ENCODE peak calls at places on chromosomes 4 and X, in six cellular contexts. One of them, this sample, is unnamed.

GRCh38 chr4:118729287-118730286 is 44.4 kb downstream of the METTL14 start:
- DNase-seq in bronchial epithelial cell: peak
- DNase-seq in dorsolateral prefrontal cortex: no peak
- DNase-seq in WTC11: no peak
- DNase-seq in neural crest cell: no peak
- DNase-seq in right lobe of liver: no peak
- DNase-seq in this sample: peak

GRCh38 chr4:16550488-16550980 is 324.3 kb upstream of the TAPT1 start:
- DNase-seq in bronchial epithelial cell: no peak
- DNase-seq in dorsolateral prefrontal cortex: no peak
- DNase-seq in WTC11: no peak
- DNase-seq in neural crest cell: no peak
- DNase-seq in right lobe of liver: no peak
- DNase-seq in this sample: no peak

GRCh38 chrX:129649268-129650182 is 5.2 kb downstream of the APLN start:
- DNase-seq in bronchial epithelial cell: no peak
- DNase-seq in dorsolateral prefrontal cortex: no peak
- DNase-seq in WTC11: no peak
- DNase-seq in neural crest cell: no peak
- DNase-seq in right lobe of liver: no peak
- DNase-seq in this sample: no peak

GRCh38 chr4:48127231-48127881 is 6.7 kb downstream of the TXK start:
- DNase-seq in bronchial epithelial cell: no peak
- DNase-seq in dorsolateral prefrontal cortex: no peak
- DNase-seq in WTC11: no peak
- DNase-seq in neural crest cell: no peak
- DNase-seq in right lobe of liver: no peak
- DNase-seq in this sample: no peak

GRCh38 chr4:78776031-78776728 is at the start of gene BMP2K:
- DNase-seq in bronchial epithelial cell: peak
- DNase-seq in dorsolateral prefrontal cortex: peak
- DNase-seq in WTC11: peak
- DNase-seq in neural crest cell: peak
- DNase-seq in right lobe of liver: peak
- DNase-seq in this sample: no peak

GRCh38 chrX:7801706-7802105 is 41.3 kb upstream of the VCX start:
- DNase-seq in bronchial epithelial cell: no peak
- DNase-seq in dorsolateral prefrontal cortex: no peak
- DNase-seq in WTC11: no peak
- DNase-seq in neural crest cell: no peak
- DNase-seq in right lobe of liver: no peak
- DNase-seq in this sample: no peak

GRCh38 chr4:10276152-10276551 is 159.6 kb upstream of the WDR1 start:
- DNase-seq in bronchial epithelial cell: no peak
- DNase-seq in dorsolateral prefrontal cortex: no peak
- DNase-seq in WTC11: no peak
- DNase-seq in neural crest cell: no peak
- DNase-seq in right lobe of liver: no peak
- DNase-seq in this sample: no peak

GRCh38 chrX:103626855-103627254 is 1.9 kb upstream of the TCEAL1 start:
- DNase-seq in bronchial epithelial cell: peak
- DNase-seq in dorsolateral prefrontal cortex: no peak
- DNase-seq in WTC11: no peak
- DNase-seq in neural crest cell: no peak
- DNase-seq in right lobe of liver: no peak
- DNase-seq in this sample: no peak

GRCh38 chrX:43693602-43694406 is 37.7 kb downstream of the MAOA start:
- DNase-seq in bronchial epithelial cell: peak
- DNase-seq in dorsolateral prefrontal cortex: no peak
- DNase-seq in WTC11: no peak
- DNase-seq in neural crest cell: no peak
- DNase-seq in right lobe of liver: peak
- DNase-seq in this sample: no peak

GRCh38 chrX:55490974-55491373 is 1.3 kb upstream of the USP51 start:
- DNase-seq in bronchial epithelial cell: no peak
- DNase-seq in dorsolateral prefrontal cortex: no peak
- DNase-seq in WTC11: no peak
- DNase-seq in neural crest cell: no peak
- DNase-seq in right lobe of liver: peak
- DNase-seq in this sample: no peak

GRCh38 chr4:102994803-102995202 is 24.7 kb downstream of the SLC9B1 start:
- DNase-seq in bronchial epithelial cell: peak
- DNase-seq in dorsolateral prefrontal cortex: no peak
- DNase-seq in WTC11: no peak
- DNase-seq in neural crest cell: no peak
- DNase-seq in right lobe of liver: no peak
- DNase-seq in this sample: no peak

GRCh38 chr4:987689-988513 is 1.1 kb downstream of the IDUA start:
- DNase-seq in bronchial epithelial cell: no peak
- DNase-seq in dorsolateral prefrontal cortex: no peak
- DNase-seq in WTC11: no peak
- DNase-seq in neural crest cell: no peak
- DNase-seq in right lobe of liver: no peak
- DNase-seq in this sample: no peak

GRCh38 chr4:98416844-98417243 is 155.7 kb downstream of the RAP1GDS1 start:
- DNase-seq in bronchial epithelial cell: no peak
- DNase-seq in dorsolateral prefrontal cortex: no peak
- DNase-seq in WTC11: no peak
- DNase-seq in neural crest cell: no peak
- DNase-seq in right lobe of liver: no peak
- DNase-seq in this sample: no peak

GRCh38 chr4:67713531-67714247 is 12.7 kb upstream of the UBA6 start:
- DNase-seq in bronchial epithelial cell: peak
- DNase-seq in dorsolateral prefrontal cortex: no peak
- DNase-seq in WTC11: no peak
- DNase-seq in neural crest cell: no peak
- DNase-seq in right lobe of liver: no peak
- DNase-seq in this sample: no peak

GRCh38 chr4:94434505-94434904 is 17.2 kb upstream of the PDLIM5 start:
- DNase-seq in bronchial epithelial cell: no peak
- DNase-seq in dorsolateral prefrontal cortex: no peak
- DNase-seq in WTC11: no peak
- DNase-seq in neural crest cell: no peak
- DNase-seq in right lobe of liver: no peak
- DNase-seq in this sample: no peak

GRCh38 chrX:120999413-120999812 is 13.9 kb upstream of the CT47A1 start:
- DNase-seq in bronchial epithelial cell: no peak
- DNase-seq in dorsolateral prefrontal cortex: no peak
- DNase-seq in WTC11: no peak
- DNase-seq in neural crest cell: no peak
- DNase-seq in right lobe of liver: no peak
- DNase-seq in this sample: no peak

GRCh38 chrX:121000589-121000988 is 15.0 kb upstream of the CT47A1 start:
- DNase-seq in bronchial epithelial cell: peak
- DNase-seq in dorsolateral prefrontal cortex: no peak
- DNase-seq in WTC11: no peak
- DNase-seq in neural crest cell: no peak
- DNase-seq in right lobe of liver: no peak
- DNase-seq in this sample: no peak
- TF ChIP-seq CTCF in bronchial epithelial cell: peak
- TF ChIP-seq CTCF in dorsolateral prefrontal cortex: peak
- TF ChIP-seq CTCF in WTC11: no peak
- TF ChIP-seq CTCF in neural crest cell: peak
- TF ChIP-seq CTCF in right lobe of liver: peak
- TF ChIP-seq CTCF in this sample: peak

DNA sequence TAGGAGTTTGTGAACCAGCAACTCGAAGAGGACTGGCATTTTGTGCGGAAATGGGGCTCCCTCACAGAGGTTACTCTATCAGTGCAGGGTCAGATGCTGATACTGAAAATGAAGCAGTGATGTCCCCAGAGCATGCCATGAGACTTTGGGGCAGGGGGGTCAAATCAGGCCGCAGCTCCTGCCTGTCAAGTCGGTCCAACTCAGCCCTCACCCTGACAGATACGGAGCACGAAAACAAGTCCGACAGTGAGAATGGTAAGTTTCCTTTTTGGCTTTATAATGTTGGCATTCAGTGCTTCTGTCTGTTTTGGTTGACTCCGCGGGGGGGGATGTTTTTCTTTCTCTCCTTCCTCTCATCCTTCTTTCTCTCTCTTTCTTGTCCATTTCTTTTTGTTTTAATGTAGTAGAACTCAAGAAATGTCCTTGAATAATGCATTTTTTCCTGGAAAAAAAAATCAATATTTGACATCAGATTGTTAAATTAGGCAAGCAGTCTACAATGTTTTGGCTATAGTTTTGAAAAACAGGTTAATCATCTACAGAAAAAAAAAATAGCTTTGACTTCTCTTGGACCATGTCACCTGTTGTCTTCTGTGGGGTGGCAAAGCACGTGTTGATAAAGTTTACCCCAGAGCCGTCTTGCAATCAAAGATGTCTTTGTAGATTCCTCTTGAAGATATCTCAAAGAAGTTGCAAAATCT is 103.6 kb downstream of the TENM3 start:
- DNase-seq in bronchial epithelial cell: no peak
- DNase-seq in dorsolateral prefrontal cortex: no peak
- DNase-seq in WTC11: no peak
- DNase-seq in neural crest cell: no peak
- DNase-seq in right lobe of liver: peak
- DNase-seq in this sample: no peak
- TF ChIP-seq CTCF in bronchial epithelial cell: no peak
- TF ChIP-seq CTCF in dorsolateral prefrontal cortex: no peak
- TF ChIP-seq CTCF in WTC11: no peak
- TF ChIP-seq CTCF in neural crest cell: no peak
- TF ChIP-seq CTCF in right lobe of liver: no peak
- TF ChIP-seq CTCF in this sample: no peak

GRCh38 chr4:14149469-14150030 is 522.0 kb upstream of the BOD1L1 start:
- DNase-seq in bronchial epithelial cell: no peak
- DNase-seq in dorsolateral prefrontal cortex: no peak
- DNase-seq in WTC11: no peak
- DNase-seq in neural crest cell: no peak
- DNase-seq in right lobe of liver: no peak
- DNase-seq in this sample: no peak

DNA sequence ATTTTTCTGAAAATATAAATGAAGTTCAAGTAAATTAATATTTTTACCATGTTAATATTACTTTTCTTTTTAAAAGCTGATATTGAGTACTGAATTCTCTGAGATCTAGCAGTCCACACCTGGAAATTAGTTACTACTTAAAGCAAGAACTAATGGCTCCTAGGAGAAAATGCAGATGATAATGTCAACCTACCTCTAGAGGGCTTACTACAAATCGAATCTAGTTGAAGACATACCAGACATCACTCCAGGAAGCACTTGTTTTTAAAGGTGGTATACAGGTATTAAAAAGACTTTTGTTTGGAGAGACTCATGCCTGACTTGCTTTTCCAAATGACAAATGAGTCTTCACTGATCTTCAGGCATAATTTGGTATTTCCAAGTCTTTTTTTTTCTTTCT is 516.4 kb upstream of the BOD1L1 start:
- DNase-seq in bronchial epithelial cell: peak
- DNase-seq in dorsolateral prefrontal cortex: no peak
- DNase-seq in WTC11: no peak
- DNase-seq in neural crest cell: no peak
- DNase-seq in right lobe of liver: no peak
- DNase-seq in this sample: no peak
- TF ChIP-seq CTCF in bronchial epithelial cell: no peak
- TF ChIP-seq CTCF in dorsolateral prefrontal cortex: no peak
- TF ChIP-seq CTCF in WTC11: no peak
- TF ChIP-seq CTCF in neural crest cell: peak
- TF ChIP-seq CTCF in right lobe of liver: no peak
- TF ChIP-seq CTCF in this sample: no peak

DNA sequence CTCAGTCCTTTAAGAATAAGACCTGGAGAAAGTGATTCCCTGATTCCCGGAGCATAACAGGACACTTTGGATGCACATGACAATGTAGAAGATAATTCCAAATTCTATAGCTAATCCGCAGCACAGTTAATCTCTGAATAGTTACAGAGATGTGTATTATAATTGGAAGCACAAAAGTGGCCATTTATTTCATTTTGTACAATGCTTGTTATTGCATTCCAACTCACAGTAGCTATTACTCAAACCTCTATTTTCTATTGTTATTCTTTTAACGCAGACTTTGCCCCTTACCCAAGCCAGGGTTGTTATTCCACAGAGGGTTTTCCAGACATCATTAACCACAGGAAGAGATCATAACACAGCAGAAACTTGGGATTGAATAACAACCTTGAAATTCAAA is 984.1 kb upstream of the TENM3 start:
- DNase-seq in bronchial epithelial cell: no peak
- DNase-seq in dorsolateral prefrontal cortex: no peak
- DNase-seq in WTC11: no peak
- DNase-seq in neural crest cell: no peak
- DNase-seq in right lobe of liver: no peak
- DNase-seq in this sample: no peak
- TF ChIP-seq CTCF in bronchial epithelial cell: no peak
- TF ChIP-seq CTCF in dorsolateral prefrontal cortex: no peak
- TF ChIP-seq CTCF in WTC11: no peak
- TF ChIP-seq CTCF in neural crest cell: no peak
- TF ChIP-seq CTCF in right lobe of liver: no peak
- TF ChIP-seq CTCF in this sample: no peak

DNA sequence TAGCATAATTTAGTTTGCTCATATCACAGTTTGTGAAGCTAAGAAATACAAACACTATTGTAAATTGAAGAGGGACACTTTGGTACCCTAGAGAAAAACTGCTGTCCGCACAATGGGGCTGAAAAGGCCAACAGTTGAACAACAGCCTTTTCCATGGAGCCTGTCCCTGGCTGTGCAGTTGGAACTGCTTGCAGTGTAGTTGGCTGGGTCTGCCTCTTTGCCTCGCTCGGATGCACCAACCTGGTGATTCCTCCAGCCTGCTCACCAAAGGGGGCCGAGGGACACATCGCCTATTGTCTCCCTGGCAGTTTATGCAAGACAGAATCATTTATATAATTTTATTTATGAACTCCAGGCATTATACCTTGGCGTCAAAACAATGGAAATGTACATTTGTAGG is 16.5 kb upstream of the GALNT7 start:
- DNase-seq in bronchial epithelial cell: no peak
- DNase-seq in dorsolateral prefrontal cortex: no peak
- DNase-seq in WTC11: peak
- DNase-seq in neural crest cell: no peak
- DNase-seq in right lobe of liver: no peak
- DNase-seq in this sample: no peak
- TF ChIP-seq CTCF in bronchial epithelial cell: no peak
- TF ChIP-seq CTCF in dorsolateral prefrontal cortex: no peak
- TF ChIP-seq CTCF in WTC11: no peak
- TF ChIP-seq CTCF in neural crest cell: no peak
- TF ChIP-seq CTCF in right lobe of liver: no peak
- TF ChIP-seq CTCF in this sample: no peak

DNA sequence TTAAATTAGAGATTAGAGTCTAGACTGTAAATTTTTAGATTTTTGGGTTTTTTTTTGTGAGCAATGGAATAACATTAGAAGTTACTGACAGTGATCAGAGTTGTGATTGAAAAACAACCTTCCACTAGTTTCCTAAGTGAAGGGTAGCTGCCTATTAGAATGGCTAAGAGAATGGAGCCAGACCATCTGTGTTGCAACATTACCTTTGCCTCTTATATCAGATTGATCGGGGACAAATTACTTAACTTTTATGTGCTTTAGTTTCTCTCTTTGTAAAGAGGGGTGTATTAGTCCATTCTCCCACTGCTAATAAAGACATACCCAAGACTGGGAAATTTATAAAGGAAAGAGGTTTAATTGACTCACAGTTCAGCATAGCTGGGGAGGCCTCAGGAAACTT is 12.5 kb upstream of the PI4K2B start:
- DNase-seq in bronchial epithelial cell: no peak
- DNase-seq in dorsolateral prefrontal cortex: no peak
- DNase-seq in WTC11: no peak
- DNase-seq in neural crest cell: no peak
- DNase-seq in right lobe of liver: no peak
- DNase-seq in this sample: no peak
- TF ChIP-seq CTCF in bronchial epithelial cell: no peak
- TF ChIP-seq CTCF in dorsolateral prefrontal cortex: no peak
- TF ChIP-seq CTCF in WTC11: no peak
- TF ChIP-seq CTCF in neural crest cell: no peak
- TF ChIP-seq CTCF in right lobe of liver: no peak
- TF ChIP-seq CTCF in this sample: no peak

GRCh38 chr4:187929024-187929423 is 66.5 kb upstream of the ZFP42 start:
- DNase-seq in bronchial epithelial cell: no peak
- DNase-seq in dorsolateral prefrontal cortex: no peak
- DNase-seq in WTC11: peak
- DNase-seq in neural crest cell: peak
- DNase-seq in right lobe of liver: no peak
- DNase-seq in this sample: no peak
- TF ChIP-seq CTCF in bronchial epithelial cell: no peak
- TF ChIP-seq CTCF in dorsolateral prefrontal cortex: no peak
- TF ChIP-seq CTCF in WTC11: peak
- TF ChIP-seq CTCF in neural crest cell: peak
- TF ChIP-seq CTCF in right lobe of liver: no peak
- TF ChIP-seq CTCF in this sample: no peak

This sample was measured in AG09309.